ENCODE peak calls at places on chromosomes 4 and X, in ten cellular contexts. One of them, this sample, is unnamed.

GRCh38 chrX:127873637-127874036 is 178.6 kb downstream of the ACTRT1 start:
- DNase-seq in NCI-H345: no peak
- DNase-seq in prostate gland: no peak
- DNase-seq in omental fat pad: no peak
- DNase-seq in stimulated activated CD4-positive, alpha-beta T cell treated with anti-CD3 and anti-CD28 coated beads, Interleukin-4, amount 100 ng/mL, for 1 hour: no peak
- DNase-seq in neural crest cell: no peak
- DNase-seq in activated naive CD4-positive, alpha-beta T cell treated with anti-CD3 and anti-CD28 coated beads, Interleukin-2, amount 50 U/mL, for 72 hours: no peak
- DNase-seq in neural progenitor cell: no peak
- DNase-seq in smooth muscle cell of the brain vasculature: no peak
- DNase-seq in left colon: no peak
- DNase-seq in this sample: no peak

GRCh38 chrX:18855919-18856644 is 127.8 kb downstream of the PHKA2 start:
- DNase-seq in NCI-H345: no peak
- DNase-seq in prostate gland: no peak
- DNase-seq in omental fat pad: no peak
- DNase-seq in stimulated activated CD4-positive, alpha-beta T cell treated with anti-CD3 and anti-CD28 coated beads, Interleukin-4, amount 100 ng/mL, for 1 hour: no peak
- DNase-seq in neural crest cell: no peak
- DNase-seq in activated naive CD4-positive, alpha-beta T cell treated with anti-CD3 and anti-CD28 coated beads, Interleukin-2, amount 50 U/mL, for 72 hours: no peak
- DNase-seq in neural progenitor cell: no peak
- DNase-seq in smooth muscle cell of the brain vasculature: peak; percentile 6
- DNase-seq in left colon: no peak
- DNase-seq in this sample: no peak

GRCh38 chr4:41256740-41257256 is at the start of gene UCHL1:
- DNase-seq in NCI-H345: peak; percentile 93
- DNase-seq in prostate gland: no peak
- DNase-seq in omental fat pad: no peak
- DNase-seq in stimulated activated CD4-positive, alpha-beta T cell treated with anti-CD3 and anti-CD28 coated beads, Interleukin-4, amount 100 ng/mL, for 1 hour: no peak
- DNase-seq in neural crest cell: peak; percentile 89
- DNase-seq in activated naive CD4-positive, alpha-beta T cell treated with anti-CD3 and anti-CD28 coated beads, Interleukin-2, amount 50 U/mL, for 72 hours: no peak
- DNase-seq in neural progenitor cell: peak; percentile 97
- DNase-seq in smooth muscle cell of the brain vasculature: peak; percentile 45
- DNase-seq in left colon: no peak
- DNase-seq in this sample: peak; percentile 68

GRCh38 chr4:40918330-40918729 is 168.6 kb downstream of the NSUN7 start:
- DNase-seq in NCI-H345: peak; percentile 4
- DNase-seq in prostate gland: peak; percentile 85
- DNase-seq in omental fat pad: no peak
- DNase-seq in stimulated activated CD4-positive, alpha-beta T cell treated with anti-CD3 and anti-CD28 coated beads, Interleukin-4, amount 100 ng/mL, for 1 hour: no peak
- DNase-seq in neural crest cell: no peak
- DNase-seq in activated naive CD4-positive, alpha-beta T cell treated with anti-CD3 and anti-CD28 coated beads, Interleukin-2, amount 50 U/mL, for 72 hours: no peak
- DNase-seq in neural progenitor cell: no peak
- DNase-seq in smooth muscle cell of the brain vasculature: no peak
- DNase-seq in left colon: no peak
- DNase-seq in this sample: no peak

GRCh38 chr4:6263541-6264540 is 5.8 kb upstream of the WFS1 start:
- DNase-seq in NCI-H345: no peak
- DNase-seq in prostate gland: no peak
- DNase-seq in omental fat pad: no peak
- DNase-seq in stimulated activated CD4-positive, alpha-beta T cell treated with anti-CD3 and anti-CD28 coated beads, Interleukin-4, amount 100 ng/mL, for 1 hour: no peak
- DNase-seq in neural crest cell: no peak
- DNase-seq in activated naive CD4-positive, alpha-beta T cell treated with anti-CD3 and anti-CD28 coated beads, Interleukin-2, amount 50 U/mL, for 72 hours: no peak
- DNase-seq in neural progenitor cell: peak; percentile 67
- DNase-seq in smooth muscle cell of the brain vasculature: no peak
- DNase-seq in left colon: no peak
- DNase-seq in this sample: no peak

GRCh38 chr4:86856896-86857295 is 7.7 kb upstream of the SLC10A6 start:
- DNase-seq in NCI-H345: no peak
- DNase-seq in prostate gland: no peak
- DNase-seq in omental fat pad: no peak
- DNase-seq in stimulated activated CD4-positive, alpha-beta T cell treated with anti-CD3 and anti-CD28 coated beads, Interleukin-4, amount 100 ng/mL, for 1 hour: no peak
- DNase-seq in neural crest cell: no peak
- DNase-seq in activated naive CD4-positive, alpha-beta T cell treated with anti-CD3 and anti-CD28 coated beads, Interleukin-2, amount 50 U/mL, for 72 hours: no peak
- DNase-seq in neural progenitor cell: no peak
- DNase-seq in smooth muscle cell of the brain vasculature: no peak
- DNase-seq in left colon: no peak
- DNase-seq in this sample: no peak

GRCh38 chr4:80184791-80185756 is 12.2 kb upstream of the PRDM8 start:
- DNase-seq in NCI-H345: no peak
- DNase-seq in prostate gland: no peak
- DNase-seq in omental fat pad: no peak
- DNase-seq in stimulated activated CD4-positive, alpha-beta T cell treated with anti-CD3 and anti-CD28 coated beads, Interleukin-4, amount 100 ng/mL, for 1 hour: no peak
- DNase-seq in neural crest cell: no peak
- DNase-seq in activated naive CD4-positive, alpha-beta T cell treated with anti-CD3 and anti-CD28 coated beads, Interleukin-2, amount 50 U/mL, for 72 hours: no peak
- DNase-seq in neural progenitor cell: peak; percentile 55
- DNase-seq in smooth muscle cell of the brain vasculature: no peak
- DNase-seq in left colon: no peak
- DNase-seq in this sample: no peak

GRCh38 chr4:46506876-46507275 is 116.9 kb upstream of the GABRA2 start:
- DNase-seq in NCI-H345: no peak
- DNase-seq in prostate gland: no peak
- DNase-seq in omental fat pad: no peak
- DNase-seq in stimulated activated CD4-positive, alpha-beta T cell treated with anti-CD3 and anti-CD28 coated beads, Interleukin-4, amount 100 ng/mL, for 1 hour: no peak
- DNase-seq in neural crest cell: no peak
- DNase-seq in activated naive CD4-positive, alpha-beta T cell treated with anti-CD3 and anti-CD28 coated beads, Interleukin-2, amount 50 U/mL, for 72 hours: no peak
- DNase-seq in neural progenitor cell: no peak
- DNase-seq in smooth muscle cell of the brain vasculature: no peak
- DNase-seq in left colon: no peak
- DNase-seq in this sample: no peak

GRCh38 chrX:41781500-41781899 is 57.5 kb downstream of the GPR82 start:
- DNase-seq in NCI-H345: peak; percentile 18
- DNase-seq in prostate gland: no peak
- DNase-seq in omental fat pad: no peak
- DNase-seq in stimulated activated CD4-positive, alpha-beta T cell treated with anti-CD3 and anti-CD28 coated beads, Interleukin-4, amount 100 ng/mL, for 1 hour: no peak
- DNase-seq in neural crest cell: no peak
- DNase-seq in activated naive CD4-positive, alpha-beta T cell treated with anti-CD3 and anti-CD28 coated beads, Interleukin-2, amount 50 U/mL, for 72 hours: no peak
- DNase-seq in neural progenitor cell: peak; percentile 59
- DNase-seq in smooth muscle cell of the brain vasculature: no peak
- DNase-seq in left colon: no peak
- DNase-seq in this sample: no peak

GRCh38 chr4:3010998-3011397 is 47.6 kb downstream of the GRK4 start:
- DNase-seq in NCI-H345: no peak
- DNase-seq in prostate gland: no peak
- DNase-seq in omental fat pad: no peak
- DNase-seq in stimulated activated CD4-positive, alpha-beta T cell treated with anti-CD3 and anti-CD28 coated beads, Interleukin-4, amount 100 ng/mL, for 1 hour: no peak
- DNase-seq in neural crest cell: no peak
- DNase-seq in activated naive CD4-positive, alpha-beta T cell treated with anti-CD3 and anti-CD28 coated beads, Interleukin-2, amount 50 U/mL, for 72 hours: no peak
- DNase-seq in neural progenitor cell: no peak
- DNase-seq in smooth muscle cell of the brain vasculature: no peak
- DNase-seq in left colon: no peak
- DNase-seq in this sample: no peak

GRCh38 chr4:89356086-89356485 is 48.5 kb upstream of the GPRIN3 start:
- DNase-seq in NCI-H345: peak; percentile 24
- DNase-seq in prostate gland: no peak
- DNase-seq in omental fat pad: no peak
- DNase-seq in stimulated activated CD4-positive, alpha-beta T cell treated with anti-CD3 and anti-CD28 coated beads, Interleukin-4, amount 100 ng/mL, for 1 hour: no peak
- DNase-seq in neural crest cell: no peak
- DNase-seq in activated naive CD4-positive, alpha-beta T cell treated with anti-CD3 and anti-CD28 coated beads, Interleukin-2, amount 50 U/mL, for 72 hours: no peak
- DNase-seq in neural progenitor cell: no peak
- DNase-seq in smooth muscle cell of the brain vasculature: no peak
- DNase-seq in left colon: no peak
- DNase-seq in this sample: no peak

GRCh38 chrX:51182545-51182944 is 150.1 kb upstream of the NUDT10 start:
- DNase-seq in NCI-H345: no peak
- DNase-seq in prostate gland: no peak
- DNase-seq in omental fat pad: no peak
- DNase-seq in stimulated activated CD4-positive, alpha-beta T cell treated with anti-CD3 and anti-CD28 coated beads, Interleukin-4, amount 100 ng/mL, for 1 hour: no peak
- DNase-seq in neural crest cell: no peak
- DNase-seq in activated naive CD4-positive, alpha-beta T cell treated with anti-CD3 and anti-CD28 coated beads, Interleukin-2, amount 50 U/mL, for 72 hours: no peak
- DNase-seq in neural progenitor cell: peak; percentile 33
- DNase-seq in smooth muscle cell of the brain vasculature: no peak
- DNase-seq in left colon: no peak
- DNase-seq in this sample: no peak

GRCh38 chrX:135411893-135412292 is 9.9 kb upstream of the SMIM10L2A start:
- DNase-seq in NCI-H345: no peak
- DNase-seq in prostate gland: no peak
- DNase-seq in omental fat pad: no peak
- DNase-seq in stimulated activated CD4-positive, alpha-beta T cell treated with anti-CD3 and anti-CD28 coated beads, Interleukin-4, amount 100 ng/mL, for 1 hour: no peak
- DNase-seq in neural crest cell: no peak
- DNase-seq in activated naive CD4-positive, alpha-beta T cell treated with anti-CD3 and anti-CD28 coated beads, Interleukin-2, amount 50 U/mL, for 72 hours: no peak
- DNase-seq in neural progenitor cell: no peak
- DNase-seq in smooth muscle cell of the brain vasculature: no peak
- DNase-seq in left colon: no peak
- DNase-seq in this sample: no peak

This sample was measured in anterior cingulate cortex.